ENCODE peak calls at places on chromosomes 5 and 9, in five cellular contexts. D, P, M, H and C are unnamed samples.

GRCh38 chr9:83655433-83655832 is 32.5 kb downstream of the IDNK start:
- DNase-seq in D (no peak), P (no peak), M (no peak), H (no peak), C (no peak)

GRCh38 chr5:54524082-54524481 is 6.5 kb downstream of the SNX18 start:
- DNase-seq in D (no peak), P (no peak), M (no peak), H (no peak), C (no peak)

GRCh38 chr5:102561894-102562760 is 63.3 kb upstream of the SLCO6A1 start:
- DNase-seq in D (peak; percentile 47), P (no peak), M (peak; percentile 4), H (peak; percentile 20), C (no peak)

GRCh38 chr5:159824188-159825153 is 91.8 kb upstream of the ADRA1B start:
- DNase-seq in D (no peak), P (no peak), M (no peak), H (no peak), C (no peak)

GRCh38 chr5:82111191-82111590 is 139.4 kb downstream of the ATG10 start:
- DNase-seq in D (no peak), P (no peak), M (no peak), H (no peak), C (no peak)

GRCh38 chr5:66323142-66323890 is 179.2 kb downstream of the SREK1 start:
- DNase-seq in D (no peak), P (no peak), M (no peak), H (no peak), C (no peak)

GRCh38 chr9:109908459-109909390 is 128.7 kb downstream of the PALM2AKAP2 start:
- DNase-seq in D (no peak), P (no peak), M (no peak), H (no peak), C (no peak)

GRCh38 chr5:159189310-159189709 is 20.0 kb downstream of the RNF145 start:
- DNase-seq in D (no peak), P (no peak), M (no peak), H (no peak), C (no peak)

GRCh38 chr9:38118862-38119435 is 49.9 kb upstream of the SHB start:
- DNase-seq in D (no peak), P (no peak), M (no peak), H (no peak), C (no peak)

GRCh38 chr9:129482521-129483466 is 138.1 kb downstream of the C9orf50 start:
- DNase-seq in D (peak; percentile 59), P (peak; percentile 89), M (peak; percentile 69), H (peak; percentile 57), C (peak; percentile 91)

GRCh38 chr5:97666767-97667166 is 483.7 kb upstream of the RIOK2 start:
- DNase-seq in D (no peak), P (no peak), M (peak; percentile 0), H (no peak), C (no peak)

GRCh38 chr5:35856186-35857003 is at the start of gene IL7R:
- DNase-seq in D (no peak), P (no peak), M (no peak), H (no peak), C (no peak)

GRCh38 chr5:110757118-110757729 is 18.4 kb downstream of the SLC25A46 start:
- DNase-seq in D (peak; percentile 28), P (peak; percentile 25), M (peak; percentile 24), H (peak; percentile 8), C (no peak)

GRCh38 chr5:57538341-57538955 is 55.8 kb upstream of the ACTBL2 start:
- DNase-seq in D (no peak), P (peak; percentile 89), M (no peak), H (no peak), C (peak; percentile 94)

GRCh38 chr9:33112099-33112498 is 35.6 kb upstream of the SMU1 start:
- DNase-seq in D (no peak), P (no peak), M (no peak), H (no peak), C (no peak)

GRCh38 chr9:124291801-124292396 is 34.1 kb downstream of the NEK6 start:
- DNase-seq in D (no peak), P (no peak), M (no peak), H (peak; percentile 82), C (no peak)

GRCh38 chr5:16626696-16627264 is 10.0 kb upstream of the RETREG1 start:
- DNase-seq in D (no peak), P (no peak), M (no peak), H (no peak), C (peak; percentile 33)